ENCODE peak calls at places on chromosome 4, in six cellular contexts. One of them, this sample, is unnamed. For H3K36me3, the result is how much of the 10 kb centered on the place peaks cover.

GRCh38 chr4:38673109-38673978 is 9.3 kb downstream of the KLF3 start:
- DNase-seq in uterus: peak
- DNase-seq in CD8-positive, alpha-beta memory T cell: peak
- DNase-seq in left ventricle myocardium inferior: peak
- DNase-seq in spleen: no peak
- DNase-seq in mesendoderm: no peak
- DNase-seq in this sample: no peak

GRCh38 chr4:112765317-112765989 is 128.5 kb downstream of the LARP7 start:
- DNase-seq in uterus: no peak
- DNase-seq in CD8-positive, alpha-beta memory T cell: peak
- DNase-seq in left ventricle myocardium inferior: no peak
- DNase-seq in spleen: no peak
- DNase-seq in mesendoderm: peak
- DNase-seq in this sample: no peak

GRCh38 chr4:145279122-145279960 is 99.0 kb upstream of the OTUD4 start:
- DNase-seq in uterus: no peak
- DNase-seq in CD8-positive, alpha-beta memory T cell: no peak
- DNase-seq in left ventricle myocardium inferior: no peak
- DNase-seq in spleen: no peak
- DNase-seq in mesendoderm: no peak
- DNase-seq in this sample: no peak

GRCh38 chr4:53162926-53163325 is 202.9 kb downstream of the SCFD2 start:
- DNase-seq in uterus: no peak
- DNase-seq in CD8-positive, alpha-beta memory T cell: no peak
- DNase-seq in left ventricle myocardium inferior: no peak
- DNase-seq in spleen: no peak
- DNase-seq in mesendoderm: no peak
- DNase-seq in this sample: no peak

GRCh38 chr4:14262221-14262620 is 634.7 kb upstream of the BOD1L1 start:
- DNase-seq in uterus: no peak
- DNase-seq in CD8-positive, alpha-beta memory T cell: no peak
- DNase-seq in left ventricle myocardium inferior: no peak
- DNase-seq in spleen: no peak
- DNase-seq in mesendoderm: no peak
- DNase-seq in this sample: no peak

GRCh38 chr4:14399919-14400706 is 602.2 kb upstream of the CPEB2 start:
- DNase-seq in uterus: no peak
- DNase-seq in CD8-positive, alpha-beta memory T cell: no peak
- DNase-seq in left ventricle myocardium inferior: no peak
- DNase-seq in spleen: no peak
- DNase-seq in mesendoderm: no peak
- DNase-seq in this sample: no peak

GRCh38 chr4:82984459-82984858 is 26.2 kb downstream of the LIN54 start:
- DNase-seq in uterus: no peak
- DNase-seq in CD8-positive, alpha-beta memory T cell: no peak
- DNase-seq in left ventricle myocardium inferior: no peak
- DNase-seq in spleen: no peak
- DNase-seq in mesendoderm: no peak
- DNase-seq in this sample: no peak

GRCh38 chr4:110310795-110311194 is 112.4 kb upstream of the ELOVL6 start:
- DNase-seq in uterus: no peak
- DNase-seq in CD8-positive, alpha-beta memory T cell: no peak
- DNase-seq in left ventricle myocardium inferior: no peak
- DNase-seq in spleen: no peak
- DNase-seq in mesendoderm: no peak
- DNase-seq in this sample: no peak

DNA sequence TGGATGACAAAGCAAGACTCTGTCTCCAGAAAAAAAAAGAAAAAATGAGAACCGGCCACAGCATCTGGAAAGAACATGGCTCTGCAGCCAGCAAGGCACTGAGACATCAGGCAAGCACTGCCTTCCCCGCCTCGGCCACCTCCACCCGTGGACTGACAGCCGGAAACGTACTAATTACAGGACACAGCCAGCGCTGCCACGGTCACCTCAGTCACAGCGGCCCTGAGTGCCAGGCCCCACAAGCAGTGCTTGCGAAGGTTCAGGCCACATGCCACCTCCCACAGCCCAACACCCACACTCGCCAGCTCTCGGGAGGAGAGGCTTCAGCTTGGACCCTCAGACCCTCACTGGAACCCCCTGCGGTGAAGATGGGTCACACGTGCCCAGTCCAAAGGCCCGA is 16.8 kb downstream of the FAM53A start:
- DNase-seq in uterus: no peak
- DNase-seq in CD8-positive, alpha-beta memory T cell: no peak
- DNase-seq in left ventricle myocardium inferior: no peak
- DNase-seq in spleen: no peak
- DNase-seq in mesendoderm: no peak
- DNase-seq in this sample: no peak
- H3K27ac ChIP-seq in uterus: no peak
- H3K27ac ChIP-seq in CD8-positive, alpha-beta memory T cell: no peak
- H3K27ac ChIP-seq in left ventricle myocardium inferior: no peak
- H3K27ac ChIP-seq in spleen: no peak
- H3K27ac ChIP-seq in mesendoderm: no peak
- H3K27ac ChIP-seq in this sample: no peak

GRCh38 chr4:530017-530781 is 31.2 kb downstream of the PIGG start:
- DNase-seq in uterus: no peak
- DNase-seq in CD8-positive, alpha-beta memory T cell: no peak
- DNase-seq in left ventricle myocardium inferior: no peak
- DNase-seq in spleen: peak
- DNase-seq in mesendoderm: no peak
- DNase-seq in this sample: no peak

GRCh38 chr4:528296-528695 is 29.3 kb downstream of the PIGG start:
- DNase-seq in uterus: no peak
- DNase-seq in CD8-positive, alpha-beta memory T cell: no peak
- DNase-seq in left ventricle myocardium inferior: no peak
- DNase-seq in spleen: peak
- DNase-seq in mesendoderm: no peak
- DNase-seq in this sample: no peak

GRCh38 chr4:528835-529234 is 29.8 kb downstream of the PIGG start:
- DNase-seq in uterus: no peak
- DNase-seq in CD8-positive, alpha-beta memory T cell: no peak
- DNase-seq in left ventricle myocardium inferior: no peak
- DNase-seq in spleen: no peak
- DNase-seq in mesendoderm: no peak
- DNase-seq in this sample: no peak

GRCh38 chr4:531076-531475 is 32.1 kb downstream of the PIGG start:
- DNase-seq in uterus: no peak
- DNase-seq in CD8-positive, alpha-beta memory T cell: no peak
- DNase-seq in left ventricle myocardium inferior: no peak
- DNase-seq in spleen: peak
- DNase-seq in mesendoderm: no peak
- DNase-seq in this sample: no peak

DNA sequence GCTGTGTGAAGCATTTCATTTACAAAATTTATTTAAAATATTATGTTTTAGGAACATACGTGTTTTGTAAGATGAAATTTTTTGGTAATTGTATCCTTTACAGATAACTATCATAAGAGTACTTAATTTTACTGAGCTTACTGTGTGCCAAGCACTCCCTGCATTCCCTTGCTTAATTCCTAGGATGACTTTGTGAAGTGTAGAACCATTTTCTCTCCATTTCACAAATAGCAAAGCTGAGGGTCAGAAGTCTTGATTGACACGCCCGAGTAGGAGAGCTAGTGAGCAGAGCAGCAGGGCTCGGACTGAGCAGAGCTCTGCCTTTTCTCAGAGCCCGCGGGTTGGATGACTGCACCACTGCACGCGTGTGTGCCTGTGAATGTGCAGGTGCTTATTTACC is 30.6 kb downstream of the PIGG start:
- DNase-seq in uterus: no peak
- DNase-seq in CD8-positive, alpha-beta memory T cell: no peak
- DNase-seq in left ventricle myocardium inferior: no peak
- DNase-seq in spleen: peak
- DNase-seq in mesendoderm: no peak
- DNase-seq in this sample: no peak
- H3K36me3 ChIP-seq in uterus: under half
- H3K36me3 ChIP-seq in CD8-positive, alpha-beta memory T cell: under half
- H3K36me3 ChIP-seq in left ventricle myocardium inferior: half or more
- H3K36me3 ChIP-seq in spleen: half or more
- H3K36me3 ChIP-seq in mesendoderm: under half
- H3K36me3 ChIP-seq in this sample: under half

DNA sequence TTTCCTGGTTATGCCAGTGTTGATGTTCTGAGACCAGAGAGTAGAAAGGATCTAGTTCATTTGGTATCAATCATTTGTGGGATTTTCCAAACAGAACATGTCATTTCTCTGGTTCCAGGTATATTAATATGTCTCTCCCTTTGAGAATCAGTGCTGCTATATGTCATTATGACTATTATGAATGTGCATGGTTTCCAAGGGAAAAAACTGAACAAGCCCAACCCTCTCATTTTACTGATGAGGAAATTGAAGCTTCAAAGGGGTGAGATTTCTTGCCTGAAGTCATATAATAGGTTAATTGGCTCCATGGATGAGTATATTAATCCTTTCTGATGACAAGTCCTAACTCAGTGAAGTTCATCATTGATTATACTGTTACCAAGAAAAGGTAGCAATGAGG is 31.9 kb downstream of the RUFY3 start:
- DNase-seq in uterus: no peak
- DNase-seq in CD8-positive, alpha-beta memory T cell: no peak
- DNase-seq in left ventricle myocardium inferior: no peak
- DNase-seq in spleen: no peak
- DNase-seq in mesendoderm: no peak
- DNase-seq in this sample: no peak
- H3K27ac ChIP-seq in uterus: no peak
- H3K27ac ChIP-seq in CD8-positive, alpha-beta memory T cell: no peak
- H3K27ac ChIP-seq in left ventricle myocardium inferior: no peak
- H3K27ac ChIP-seq in spleen: peak
- H3K27ac ChIP-seq in mesendoderm: no peak
- H3K27ac ChIP-seq in this sample: no peak

GRCh38 chr4:103168993-103169392 is 29.1 kb downstream of the CENPE start:
- DNase-seq in uterus: no peak
- DNase-seq in CD8-positive, alpha-beta memory T cell: no peak
- DNase-seq in left ventricle myocardium inferior: no peak
- DNase-seq in spleen: no peak
- DNase-seq in mesendoderm: no peak
- DNase-seq in this sample: no peak

DNA sequence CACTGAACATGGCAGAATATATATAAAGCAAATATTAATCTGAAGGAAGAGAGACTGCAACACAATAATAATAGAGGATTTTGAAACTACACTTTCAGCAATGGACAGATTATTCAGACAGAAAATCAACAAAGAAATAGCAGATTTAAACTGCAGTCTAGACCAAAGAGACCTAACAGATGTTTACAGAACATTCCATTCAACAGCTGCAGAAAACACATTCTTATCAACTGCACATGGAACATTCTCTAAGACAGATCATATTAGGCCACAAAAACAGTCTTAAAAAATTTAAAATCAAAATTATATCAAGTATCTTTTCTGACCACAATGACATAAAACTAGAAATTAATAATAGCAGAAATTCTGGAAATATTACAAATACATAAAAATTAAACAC is 27.1 kb downstream of the CENPE start:
- DNase-seq in uterus: no peak
- DNase-seq in CD8-positive, alpha-beta memory T cell: no peak
- DNase-seq in left ventricle myocardium inferior: no peak
- DNase-seq in spleen: no peak
- DNase-seq in mesendoderm: no peak
- DNase-seq in this sample: no peak
- H3K36me3 ChIP-seq in uterus: under half
- H3K36me3 ChIP-seq in CD8-positive, alpha-beta memory T cell: under half
- H3K36me3 ChIP-seq in left ventricle myocardium inferior: under half
- H3K36me3 ChIP-seq in spleen: under half
- H3K36me3 ChIP-seq in mesendoderm: under half
- H3K36me3 ChIP-seq in this sample: under half

GRCh38 chr4:88737304-88738015 is 39.8 kb upstream of the NAP1L5 start:
- DNase-seq in uterus: peak
- DNase-seq in CD8-positive, alpha-beta memory T cell: peak
- DNase-seq in left ventricle myocardium inferior: no peak
- DNase-seq in spleen: no peak
- DNase-seq in mesendoderm: peak
- DNase-seq in this sample: peak
- H3K27ac ChIP-seq in uterus: peak
- H3K27ac ChIP-seq in CD8-positive, alpha-beta memory T cell: no peak
- H3K27ac ChIP-seq in left ventricle myocardium inferior: peak
- H3K27ac ChIP-seq in spleen: no peak
- H3K27ac ChIP-seq in mesendoderm: no peak
- H3K27ac ChIP-seq in this sample: peak

GRCh38 chr4:39754309-39754708 is 56.4 kb downstream of the UBE2K start:
- DNase-seq in uterus: no peak
- DNase-seq in CD8-positive, alpha-beta memory T cell: no peak
- DNase-seq in left ventricle myocardium inferior: no peak
- DNase-seq in spleen: no peak
- DNase-seq in mesendoderm: no peak
- DNase-seq in this sample: no peak
- H3K36me3 ChIP-seq in uterus: under half
- H3K36me3 ChIP-seq in CD8-positive, alpha-beta memory T cell: under half
- H3K36me3 ChIP-seq in left ventricle myocardium inferior: under half
- H3K36me3 ChIP-seq in spleen: half or more
- H3K36me3 ChIP-seq in mesendoderm: under half
- H3K36me3 ChIP-seq in this sample: under half

This sample was measured in naive thymus-derived CD4-positive, alpha-beta T cell.